ENCODE peak calls at places on chromosomes 12 and 14, in seven cellular contexts. C is activated CD8-positive, alpha-beta T cell treated with anti-CD3 and anti-CD28 coated beads, Interleukin-2, amount 10 ng/mL, durations not matched to agents 7 days and 5 days; O is IMR-90; B is activated naive CD8-positive, alpha-beta T cell treated with anti-CD3 and anti-CD28 coated beads, Interleukin-2, amount 10 ng/mL, durations not matched to agents 7 days and 5 days; Y is GM13976; G is ovary; F is fibroblast of lung. V is an unnamed sample.

GRCh38 chr14:50053935-50054334 is 62.4 kb downstream of the VCPKMT start:
- DNase-seq in C (no peak), O (no peak), B (no peak), Y (no peak), G (no peak), F (no peak), V (no peak)

GRCh38 chr12:88802307-88802706 is 222.0 kb upstream of the KITLG start:
- DNase-seq in C (no peak), O (no peak), B (no peak), Y (no peak), G (no peak), F (no peak), V (no peak)

GRCh38 chr14:99606359-99606758 is 2.4 kb upstream of the CCDC85C start:
- DNase-seq in C (no peak), O (no peak), B (no peak), Y (no peak), G (no peak), F (no peak), V (no peak)

GRCh38 chr12:83031301-83031700 is 344.6 kb downstream of the TMTC2 start:
- DNase-seq in C (no peak), O (no peak), B (no peak), Y (no peak), G (no peak), F (no peak), V (no peak)

GRCh38 chr14:89422181-89422951 is 5.3 kb upstream of the FOXN3 start:
- DNase-seq in C (no peak), O (peak), B (no peak), Y (no peak), G (no peak), F (no peak), V (no peak)

GRCh38 chr12:124588689-124589318 is 21.4 kb upstream of the NCOR2 start:
- DNase-seq in C (peak), O (peak), B (no peak), Y (no peak), G (no peak), F (peak), V (peak)

GRCh38 chr12:49428652-49429549 is 61.6 kb downstream of the SPATS2 start:
- DNase-seq in C (no peak), O (peak), B (no peak), Y (peak), G (no peak), F (peak), V (no peak)

GRCh38 chr14:104289485-104289884 is 151.1 kb downstream of the KIF26A start:
- DNase-seq in C (no peak), O (no peak), B (peak), Y (no peak), G (peak), F (no peak), V (no peak)

GRCh38 chr12:90908465-90908864 is 46.5 kb downstream of the CCER1 start:
- DNase-seq in C (no peak), O (peak), B (no peak), Y (no peak), G (no peak), F (peak), V (no peak)

GRCh38 chr14:74763803-74764531 is 851 bp downstream of the YLPM1 start:
- DNase-seq in C (peak), O (peak), B (no peak), Y (no peak), G (no peak), F (peak), V (peak)

GRCh38 chr14:68143341-68143807 is 323.8 kb downstream of the RAD51B start:
- DNase-seq in C (no peak), O (peak), B (no peak), Y (no peak), G (peak), F (peak), V (peak)

GRCh38 chr14:104678901-104679705 is 10.3 kb upstream of the INF2 start:
- DNase-seq in C (no peak), O (no peak), B (no peak), Y (no peak), G (peak), F (no peak), V (peak)

GRCh38 chr14:92392726-92393125 is 69.8 kb downstream of the SLC24A4 start:
- DNase-seq in C (no peak), O (no peak), B (no peak), Y (no peak), G (no peak), F (no peak), V (no peak)

GRCh38 chr12:28035483-28035882 is 63.0 kb upstream of the PTHLH start:
- DNase-seq in C (no peak), O (peak), B (no peak), Y (no peak), G (no peak), F (peak), V (no peak)

GRCh38 chr12:64088431-64089349 is 133.4 kb downstream of the KICS2 start:
- DNase-seq in C (no peak), O (peak), B (no peak), Y (no peak), G (no peak), F (peak), V (peak)

GRCh38 chr12:34390171-34390841 is 368.0 kb downstream of the ALG10 start:
- DNase-seq in C (no peak), O (no peak), B (no peak), Y (no peak), G (no peak), F (no peak), V (no peak)

GRCh38 chr12:98743362-98743953 is 98.4 kb downstream of the APAF1 start:
- DNase-seq in C (peak), O (peak), B (peak), Y (peak), G (no peak), F (no peak), V (no peak)

GRCh38 chr12:59119676-59120075 is 199.4 kb upstream of the LRIG3 start:
- DNase-seq in C (no peak), O (peak), B (no peak), Y (no peak), G (no peak), F (peak), V (no peak)

GRCh38 chr12:108768591-108769500 is 37.5 kb upstream of the CORO1C start:
- DNase-seq in C (no peak), O (no peak), B (peak), Y (peak), G (no peak), F (no peak), V (no peak)

GRCh38 chr12:111867531-111867930 is 25.5 kb downstream of the MAPKAPK5 start:
- DNase-seq in C (no peak), O (no peak), B (no peak), Y (no peak), G (no peak), F (no peak), V (no peak)

GRCh38 chr12:27521981-27522380 is 2.0 kb upstream of the PPFIBP1 start:
- DNase-seq in C (no peak), O (no peak), B (no peak), Y (no peak), G (no peak), F (no peak), V (no peak)

GRCh38 chr12:107462428-107463332 is 222.9 kb upstream of the PWP1 start:
- DNase-seq in C (no peak), O (no peak), B (no peak), Y (no peak), G (no peak), F (no peak), V (no peak)

GRCh38 chr14:92473947-92474535 is 39.5 kb upstream of the RIN3 start:
- DNase-seq in C (no peak), O (peak), B (no peak), Y (no peak), G (no peak), F (peak), V (no peak)

GRCh38 chr14:28308727-28309126 is 457.9 kb upstream of the FOXG1 start:
- DNase-seq in C (no peak), O (no peak), B (no peak), Y (no peak), G (no peak), F (peak), V (no peak)

GRCh38 chr12:51855586-51856428 is 7.3 kb upstream of the FIGNL2 start:
- DNase-seq in C (no peak), O (peak), B (no peak), Y (no peak), G (no peak), F (peak), V (no peak)

GRCh38 chr12:56267443-56268071 is 815 bp downstream of the COQ10A start:
- DNase-seq in C (no peak), O (no peak), B (no peak), Y (peak), G (peak), F (no peak), V (no peak)

GRCh38 chr14:36979863-36980262 is 192.5 kb downstream of the SLC25A21 start:
- DNase-seq in C (no peak), O (no peak), B (no peak), Y (no peak), G (no peak), F (no peak), V (no peak)

GRCh38 chr12:41167701-41168100 is 20.4 kb upstream of the PDZRN4 start:
- DNase-seq in C (no peak), O (no peak), B (no peak), Y (no peak), G (no peak), F (no peak), V (no peak)

GRCh38 chr12:119319638-119320037 is 14.9 kb upstream of the CCDC60 start:
- DNase-seq in C (no peak), O (no peak), B (no peak), Y (no peak), G (no peak), F (no peak), V (no peak)

GRCh38 chr14:81940636-81941035 is 407.0 kb upstream of the SEL1L start:
- DNase-seq in C (no peak), O (no peak), B (no peak), Y (no peak), G (no peak), F (no peak), V (no peak)

GRCh38 chr12:42716521-42716920 is 127.0 kb upstream of the PRICKLE1 start:
- DNase-seq in C (no peak), O (peak), B (no peak), Y (no peak), G (no peak), F (peak), V (peak)

GRCh38 chr14:99137913-99138571 is 134.0 kb downstream of the BCL11B start:
- DNase-seq in C (no peak), O (no peak), B (no peak), Y (no peak), G (no peak), F (no peak), V (peak)